ENCODE peak calls at places on chromosomes 6 and 20, in nine cellular contexts. R is stimulated activated effector memory CD8-positive, alpha-beta T cell treated with anti-CD3 and anti-CD28 coated beads, Interleukin-12 subunit alpha, Interleukin-12 subunit beta, amount 100 ng/mL, for 72 hours; Q is RPMI8226; F is left kidney; X is AML-193; Z is HT1080; A is endothelial cell; U is stimulated activated CD4-positive, alpha-beta T cell treated with anti-CD3 and anti-CD28 coated beads, Interleukin-2, amount 100 ng/mL, for 48 hours; M is fibroblast of lung. O is an unnamed sample.
A peak's percentile ranks its signal among the peaks of the same experiment; 100 is the strongest.

GRCh38 chr6:142605922-142606321 is 304.1 kb downstream of the ADGRG6 start:
- DNase-seq in R (no peak), Z (peak; percentile 73), A (no peak), U (no peak), F (no peak), X (no peak), Q (no peak), M (peak; percentile 68), O (peak; percentile 32)

GRCh38 chr6:75213112-75213511 is 7.3 kb upstream of the COL12A1 start:
- DNase-seq in M (no peak), F (no peak), R (no peak), A (no peak), Q (no peak), U (no peak), X (no peak), Z (no peak), O (no peak)

GRCh38 chr6:15449001-15449400 is 203.1 kb downstream of the JARID2 start:
- DNase-seq in U (no peak), F (no peak), A (no peak), M (no peak), Q (no peak), R (no peak), X (no peak), Z (peak; percentile 43), O (no peak)

GRCh38 chr20:46087161-46087560 is 2.6 kb downstream of the NCOA5 start:
- DNase-seq in F (no peak), R (no peak), A (no peak), X (peak; percentile 44), U (no peak), Q (peak; percentile 18), Z (no peak), M (peak; percentile 43), O (peak; percentile 7)

GRCh38 chr20:62362991-62363919 is 3.9 kb downstream of the LAMA5 start:
- DNase-seq in Q (no peak), F (peak; percentile 91), X (no peak), R (no peak), M (no peak), Z (no peak), U (no peak), A (no peak), O (peak; percentile 42)

GRCh38 chr20:58244517-58245030 is 16.1 kb upstream of the ANKRD60 start:
- DNase-seq in Q (no peak), A (no peak), Z (no peak), X (no peak), M (no peak), U (no peak), R (no peak), F (no peak), O (no peak)

GRCh38 chr6:2695464-2696095 is 55.1 kb downstream of the MYLK4 start:
- DNase-seq in A (no peak), R (no peak), X (peak; percentile 71), U (no peak), F (peak; percentile 47), Z (peak; percentile 17), Q (peak; percentile 31), M (peak; percentile 74), O (peak; percentile 43)

GRCh38 chr6:151365233-151365632 is 26.1 kb downstream of the ZBTB2 start:
- DNase-seq in Z (no peak), R (no peak), Q (no peak), X (no peak), U (no peak), F (no peak), M (no peak), A (no peak), O (no peak)

GRCh38 chr6:143998686-143999085 is 9.4 kb downstream of the PLAGL1 start:
- DNase-seq in Q (no peak), M (no peak), R (no peak), A (no peak), Z (no peak), U (no peak), X (no peak), F (no peak), O (no peak)

GRCh38 chr6:157035576-157035975 is 258.4 kb downstream of the ARID1B start:
- DNase-seq in A (no peak), Q (no peak), M (no peak), X (no peak), U (no peak), Z (no peak), F (no peak), R (no peak), O (no peak)

GRCh38 chr6:15518878-15519277 is 143.9 kb downstream of the DTNBP1 start:
- DNase-seq in U (no peak), Q (no peak), F (no peak), R (no peak), A (no peak), M (no peak), Z (no peak), X (no peak), O (no peak)

GRCh38 chr20:41139227-41140093 is 2.1 kb downstream of the PLCG1 start:
- DNase-seq in A (no peak), F (no peak), R (no peak), Z (no peak), X (no peak), M (no peak), U (no peak), Q (no peak), O (no peak)

GRCh38 chr6:148064406-148065134 is 278.1 kb upstream of the SASH1 start:
- DNase-seq in X (no peak), F (peak; percentile 46), A (no peak), M (peak; percentile 15), R (no peak), Q (no peak), U (no peak), Z (peak; percentile 73), O (peak; percentile 30)

GRCh38 chr20:14716251-14716650 is 378.8 kb upstream of the FLRT3 start:
- DNase-seq in F (no peak), X (no peak), Z (no peak), U (no peak), Q (no peak), M (no peak), A (no peak), R (no peak), O (no peak)